ENCODE peak calls at places on chromosomes 1 and 21, in seven cellular contexts. Q, Z, Y, D, L, A and G are unnamed samples.

GRCh38 chr21:44965251-44966022 is 25.6 kb downstream of the SLX9 start:
- DNase-seq in Q (no peak), Z (peak; percentile 16), Y (no peak), D (no peak), L (no peak), A (no peak), G (no peak)

GRCh38 chr1:169925505-169926482 is 32.1 kb upstream of the SCYL3 start:
- DNase-seq in Q (no peak), Z (no peak), Y (no peak), D (no peak), L (no peak), A (no peak), G (no peak)

GRCh38 chr1:77279929-77280328 is 1.9 kb upstream of the AK5 start:
- DNase-seq in Q (no peak), Z (no peak), Y (no peak), D (no peak), L (no peak), A (no peak), G (no peak)

GRCh38 chr1:236354330-236355147 is 39.5 kb upstream of the EDARADD start:
- DNase-seq in Q (no peak), Z (no peak), Y (no peak), D (no peak), L (no peak), A (no peak), G (no peak)

GRCh38 chr1:20380616-20381035 is 90.0 kb downstream of the VWA5B1 start:
- DNase-seq in Q (no peak), Z (no peak), Y (peak; percentile 36), D (no peak), L (peak; percentile 80), A (peak; percentile 45), G (no peak)

GRCh38 chr1:49200738-49201137 is 424.0 kb upstream of the BEND5 start:
- DNase-seq in Q (no peak), Z (no peak), Y (no peak), D (no peak), L (no peak), A (no peak), G (no peak)

GRCh38 chr1:62229932-62230331 is 35.3 kb downstream of the L1TD1 start:
- DNase-seq in Q (no peak), Z (no peak), Y (no peak), D (no peak), L (no peak), A (peak; percentile 36), G (no peak)

GRCh38 chr1:30809514-30810263 is 52.1 kb upstream of the LAPTM5 start:
- DNase-seq in Q (no peak), Z (no peak), Y (no peak), D (peak; percentile 52), L (no peak), A (no peak), G (peak; percentile 15)

GRCh38 chr1:52056110-52056936 is at the start of gene BTF3L4:
- DNase-seq in Q (peak; percentile 97), Z (peak; percentile 96), Y (peak; percentile 92), D (peak; percentile 89), L (peak; percentile 97), A (peak; percentile 99), G (peak; percentile 93)
- TF ChIP-seq POLR2A in Q (peak; percentile 68), Z (peak; percentile 81), Y (peak; percentile 35), D (peak; percentile 52), L (peak; percentile 93), A (peak; percentile 32), G (peak; percentile 66)

GRCh38 chr1:27418326-27418761 is 25.9 kb downstream of the GPR3 start:
- DNase-seq in Q (peak; percentile 64), Z (peak; percentile 86), Y (peak; percentile 58), D (peak; percentile 65), L (peak; percentile 85), A (peak; percentile 70), G (no peak)
- TF ChIP-seq POLR2A in Q (no peak), Z (no peak), Y (no peak), D (no peak), L (peak; percentile 26), A (no peak), G (no peak)

DNA sequence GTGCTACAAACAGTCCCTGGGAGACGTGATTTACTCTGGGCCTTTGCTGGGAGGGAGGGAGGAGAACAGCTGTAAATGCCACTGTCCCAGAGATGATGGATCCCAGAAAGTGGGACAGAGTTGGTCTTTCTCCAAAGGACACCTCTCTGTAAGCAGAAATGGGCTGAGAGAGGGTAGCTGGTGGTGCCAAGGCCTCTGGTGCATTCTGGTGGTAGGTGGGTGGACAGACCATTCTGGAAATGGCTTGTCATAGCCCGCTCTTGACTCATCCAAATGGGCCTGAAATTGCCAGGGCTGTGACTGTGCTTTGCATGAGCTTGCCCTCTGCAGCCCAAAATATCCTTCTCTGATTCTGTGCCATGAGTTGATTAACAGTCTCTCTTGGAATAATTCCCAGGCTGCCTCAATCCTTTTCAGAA is 36.1 kb downstream of the CCDC185 start:
- DNase-seq in Q (peak; percentile 10), Z (peak; percentile 45), Y (no peak), D (no peak), L (peak; percentile 79), A (no peak), G (no peak)
- TF ChIP-seq POLR2A in Q (no peak), Z (no peak), Y (no peak), D (no peak), L (no peak), A (no peak), G (no peak)

GRCh38 chr21:36859744-36860501 is 106.5 kb downstream of the HLCS start:
- DNase-seq in Q (peak; percentile 79), Z (peak; percentile 84), Y (peak; percentile 86), D (peak; percentile 58), L (peak; percentile 80), A (peak; percentile 51), G (peak; percentile 83)
- TF ChIP-seq POLR2A in Q (no peak), Z (no peak), Y (peak; percentile 21), D (peak; percentile 71), L (peak; percentile 26), A (no peak), G (peak; percentile 35)

GRCh38 chr21:29849735-29850176 is 90.0 kb downstream of the GRIK1 start:
- DNase-seq in Q (peak; percentile 22), Z (peak; percentile 34), Y (peak; percentile 38), D (peak; percentile 60), L (peak; percentile 63), A (peak; percentile 76), G (peak; percentile 45)
- TF ChIP-seq POLR2A in Q (no peak), Z (no peak), Y (no peak), D (no peak), L (no peak), A (no peak), G (no peak)

DNA sequence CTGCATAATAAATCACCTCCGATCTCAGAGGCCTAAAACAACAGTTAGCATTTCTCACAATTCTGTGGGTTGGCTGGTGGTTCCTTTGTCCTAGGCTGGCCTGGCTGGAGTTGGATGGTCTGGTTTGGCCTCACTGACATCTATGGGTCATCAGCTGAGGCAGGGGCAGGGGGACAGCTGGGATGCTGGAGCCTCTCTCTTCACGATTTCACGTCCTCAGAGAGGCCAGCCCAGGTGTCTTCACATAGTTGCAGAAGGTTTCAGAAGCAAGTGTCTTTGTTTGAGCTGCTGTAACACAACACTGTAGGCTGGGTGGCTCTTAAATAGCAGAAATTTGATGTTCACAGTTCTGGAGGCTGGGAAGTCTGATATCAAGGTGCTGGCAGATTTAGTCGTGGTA is 155.5 kb upstream of the CACNA1E start:
- DNase-seq in Q (no peak), Z (no peak), Y (no peak), D (no peak), L (no peak), A (no peak), G (no peak)
- TF ChIP-seq POLR2A in Q (no peak), Z (no peak), Y (no peak), D (no peak), L (no peak), A (no peak), G (no peak)

GRCh38 chr1:100217834-100218233 is 31.8 kb downstream of the DBT start:
- DNase-seq in Q (no peak), Z (peak; percentile 73), Y (no peak), D (no peak), L (no peak), A (no peak), G (no peak)
- TF ChIP-seq POLR2A in Q (no peak), Z (no peak), Y (no peak), D (no peak), L (no peak), A (no peak), G (no peak)